ENCODE peak calls at places on chromosomes 13 and 19, in seven cellular contexts. U is HCT116, A is HepG2, Z is GM12878, B is K562, Y is SK-N-SH, C is H1. D is an unnamed sample.

GRCh38 chr19:49497047-49497789 is 984 bp downstream of the RPS11 start:
- DNase-seq in U (no peak), A (no peak), Z (no peak), B (peak), Y (peak), C (no peak), D (no peak)

GRCh38 chr19:2507109-2507508 is 31.2 kb downstream of the GADD45B start:
- DNase-seq in U (peak), A (peak), Z (no peak), B (peak), Y (no peak), C (no peak), D (no peak)

GRCh38 chr13:43307221-43307920 is 284.0 kb downstream of the DNAJC15 start:
- DNase-seq in U (no peak), A (no peak), Z (no peak), B (no peak), Y (no peak), C (no peak), D (no peak)

GRCh38 chr13:50129923-50130685 is 114.9 kb downstream of the KCNRG start:
- DNase-seq in U (no peak), A (no peak), Z (no peak), B (no peak), Y (peak), C (peak), D (no peak)

GRCh38 chr13:44116562-44117315 is 237.0 kb downstream of the LACC1 start:
- DNase-seq in U (no peak), A (no peak), Z (no peak), B (no peak), Y (no peak), C (peak), D (peak)

GRCh38 chr13:49248433-49249002 is 793 bp downstream of the CDADC1 start:
- DNase-seq in U (no peak), A (peak), Z (no peak), B (peak), Y (peak), C (peak), D (no peak)

GRCh38 chr19:15381864-15382263 is 2.3 kb upstream of the AKAP8 start:
- DNase-seq in U (no peak), A (no peak), Z (no peak), B (no peak), Y (no peak), C (no peak), D (no peak)

GRCh38 chr13:21238267-21238666 is 61.8 kb downstream of the MRPL57 start:
- DNase-seq in U (no peak), A (no peak), Z (no peak), B (no peak), Y (no peak), C (no peak), D (no peak)

GRCh38 chr13:87999141-87999765 is 328.1 kb downstream of the SLITRK5 start:
- DNase-seq in U (no peak), A (no peak), Z (no peak), B (no peak), Y (no peak), C (no peak), D (no peak)

GRCh38 chr13:91291078-91291477 is 56.4 kb upstream of the MIR17HG start:
- DNase-seq in U (no peak), A (no peak), Z (no peak), B (no peak), Y (no peak), C (no peak), D (no peak)

GRCh38 chr13:54949735-54950134 is 1921.1 kb downstream of the OLFM4 start:
- DNase-seq in U (no peak), A (no peak), Z (no peak), B (no peak), Y (no peak), C (no peak), D (no peak)

GRCh38 chr13:26991508-26992181 is 180.0 kb downstream of the USP12 start:
- DNase-seq in U (no peak), A (peak), Z (no peak), B (no peak), Y (no peak), C (no peak), D (no peak)

DNA sequence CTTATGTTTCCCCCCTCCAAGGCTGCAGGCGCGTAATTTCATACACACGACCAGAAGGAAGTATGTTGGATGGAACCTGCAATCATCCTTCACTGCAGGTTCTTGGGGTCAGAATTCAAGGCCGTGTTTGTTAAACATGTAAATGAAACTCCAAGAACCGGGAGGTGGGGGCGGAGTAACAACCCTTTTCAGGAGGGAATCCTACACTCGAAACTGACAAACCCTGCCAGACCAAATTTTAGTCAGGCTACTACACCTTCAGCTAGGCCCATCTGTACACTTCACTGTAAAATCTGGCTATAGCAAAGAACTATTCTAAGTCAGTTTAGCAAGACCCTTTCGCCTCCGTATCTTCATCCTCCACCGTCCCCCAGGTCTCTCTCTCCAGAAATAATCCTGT is 1.2 kb downstream of the ZNF607 start:
- DNase-seq in U (no peak), A (peak), Z (no peak), B (peak), Y (peak), C (no peak), D (no peak)
- H3K4me3 ChIP-seq in U (peak), A (peak), Z (peak), B (peak), Y (peak), C (peak), D (peak)

DNA sequence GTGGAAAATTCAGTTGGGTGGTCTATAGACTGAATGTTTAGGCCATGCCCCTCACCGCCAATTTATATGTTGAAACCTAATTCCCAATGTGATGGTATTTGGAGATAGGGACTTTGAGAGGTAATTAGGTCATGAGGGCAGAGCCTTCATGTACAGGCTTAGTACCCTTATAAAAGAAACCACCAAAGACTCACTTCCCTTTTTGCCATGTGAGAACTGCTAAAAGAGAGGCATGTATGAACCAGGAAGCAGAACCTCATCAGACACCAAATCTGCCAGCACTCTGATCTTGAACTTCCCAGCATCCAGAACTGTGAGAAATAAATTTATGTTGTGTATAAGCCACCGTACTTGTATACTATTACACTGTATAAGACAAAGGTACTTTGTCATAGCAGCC is 40.6 kb downstream of the UQCRFS1 start:
- DNase-seq in U (no peak), A (no peak), Z (no peak), B (no peak), Y (no peak), C (no peak), D (no peak)
- H3K9ac ChIP-seq in U (no peak), A (no peak), Z (no peak), B (no peak), Y (no peak), C (no peak), D (no peak)

GRCh38 chr19:5829567-5830315 is 9.8 kb downstream of the FUT6 start:
- DNase-seq in U (no peak), A (no peak), Z (no peak), B (no peak), Y (no peak), C (no peak), D (no peak)

GRCh38 chr19:5831152-5831551 is 8.3 kb downstream of the FUT6 start:
- DNase-seq in U (no peak), A (no peak), Z (no peak), B (no peak), Y (no peak), C (no peak), D (no peak)

GRCh38 chr19:5828661-5829566 is 10.6 kb downstream of the FUT6 start:
- DNase-seq in U (no peak), A (no peak), Z (no peak), B (peak), Y (peak), C (peak), D (no peak)

GRCh38 chr19:5832049-5832448 is 7.5 kb downstream of the FUT6 start:
- DNase-seq in U (no peak), A (no peak), Z (no peak), B (no peak), Y (peak), C (no peak), D (no peak)

GRCh38 chr19:5832527-5833216 is 6.8 kb downstream of the FUT6 start:
- DNase-seq in U (no peak), A (no peak), Z (no peak), B (no peak), Y (peak), C (no peak), D (no peak)
- TF ChIP-seq YY1 in U (no peak), A (no peak), Z (no peak), B (no peak), Y (no peak), C (no peak), D (no peak)

GRCh38 chr13:112341976-112342735 is 34.0 kb upstream of the SPACA7 start:
- DNase-seq in U (no peak), A (no peak), Z (no peak), B (no peak), Y (no peak), C (no peak), D (no peak)
- H3K4me3 ChIP-seq in U (no peak), A (no peak), Z (no peak), B (no peak), Y (no peak), C (no peak), D (no peak)

DNA sequence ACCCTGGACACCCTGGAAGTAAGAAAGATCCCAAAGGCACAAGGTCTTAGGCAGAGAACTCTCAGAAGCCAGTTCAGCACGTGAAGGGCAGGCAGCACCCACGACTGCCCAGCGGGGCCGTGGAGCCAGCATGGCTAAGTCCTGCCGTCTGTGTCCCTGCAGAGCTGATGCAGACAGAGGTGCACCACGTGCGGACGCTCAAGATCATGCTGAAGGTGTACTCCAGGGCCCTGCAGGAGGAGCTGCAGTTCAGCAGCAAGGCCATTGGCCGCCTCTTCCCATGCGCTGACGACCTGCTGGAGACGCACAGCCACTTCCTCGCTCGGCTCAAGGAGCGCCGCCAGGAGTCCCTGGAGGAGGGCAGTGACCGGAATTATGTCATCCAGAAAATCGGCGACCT is 44.8 kb downstream of the PEX11G start:
- DNase-seq in U (no peak), A (no peak), Z (no peak), B (no peak), Y (no peak), C (no peak), D (no peak)
- H3K9ac ChIP-seq in U (no peak), A (no peak), Z (no peak), B (no peak), Y (no peak), C (no peak), D (no peak)

GRCh38 chr13:60369242-60369641 is 27.8 kb upstream of the TDRD3 start:
- DNase-seq in U (no peak), A (no peak), Z (no peak), B (no peak), Y (peak), C (no peak), D (no peak)
- TF ChIP-seq YY1 in U (no peak), A (no peak), Z (no peak), B (no peak), Y (no peak), C (no peak), D (no peak)

D was measured in NT2/D1.